ENCODE peak calls at places on chromosomes 3 and 15, in six cellular contexts. E is stimulated activated CD4-positive, alpha-beta T cell treated with anti-CD3 and anti-CD28 coated beads, Interleukin-2, amount 100 ng/mL, for 48 hours; B is fibroblast of mammary gland; Q is skeletal muscle cell; F is stimulated activated naive CD8-positive, alpha-beta T cell treated with anti-CD3 and anti-CD28 coated beads, Interleukin-15, amount 100 ng/mL, for 72 hours; P is activated CD4-positive, alpha-beta T cell treated with anti-CD3 and anti-CD28 coated beads, Interleukin-2, amount 10 ng/mL, durations not matched to agents 7 days and 5 days. I is an unnamed sample.

GRCh38 chr15:98799461-98799971 is 151.2 kb downstream of the IGF1R start:
- DNase-seq in E (no peak), B (no peak), Q (no peak), F (no peak), P (no peak), I (no peak)

GRCh38 chr3:197756704-197757103 is 7.0 kb downstream of the FYTTD1 start:
- DNase-seq in E (no peak), B (no peak), Q (no peak), F (no peak), P (no peak), I (no peak)

GRCh38 chr15:72851586-72851985 is 68.0 kb upstream of the ADPGK start:
- DNase-seq in E (no peak), B (no peak), Q (no peak), F (no peak), P (no peak), I (no peak)

GRCh38 chr3:48885753-48886152 is 12.9 kb downstream of the SLC25A20 start:
- DNase-seq in E (no peak), B (peak; percentile 23), Q (no peak), F (no peak), P (no peak), I (no peak)

GRCh38 chr3:125042725-125043406 is 12.9 kb downstream of the HEG1 start:
- DNase-seq in E (no peak), B (peak; percentile 64), Q (no peak), F (no peak), P (no peak), I (no peak)

GRCh38 chr3:50192124-50192523 is 714 bp downstream of the GNAT1 start:
- DNase-seq in E (no peak), B (no peak), Q (no peak), F (no peak), P (no peak), I (no peak)

GRCh38 chr3:74435631-74436030 is 178.8 kb downstream of the CNTN3 start:
- DNase-seq in E (no peak), B (no peak), Q (no peak), F (no peak), P (no peak), I (no peak)

GRCh38 chr15:85649372-85649771 is 145.4 kb downstream of the KLHL25 start:
- DNase-seq in E (no peak), B (peak; percentile 93), Q (peak; percentile 80), F (peak; percentile 29), P (no peak), I (peak; percentile 8)

GRCh38 chr3:37308247-37308646 is 133.9 kb upstream of the LRRFIP2 start:
- DNase-seq in E (no peak), B (peak; percentile 42), Q (no peak), F (no peak), P (no peak), I (peak; percentile 22)

GRCh38 chr3:42647821-42648459 is 5.6 kb upstream of the ZBTB47 start:
- DNase-seq in E (no peak), B (no peak), Q (no peak), F (no peak), P (no peak), I (no peak)

GRCh38 chr3:128307029-128307633 is 153.8 kb downstream of the EEFSEC start:
- DNase-seq in E (no peak), B (no peak), Q (no peak), F (peak; percentile 4), P (peak; percentile 4), I (no peak)

GRCh38 chr3:139611540-139611939 is 66.2 kb downstream of the NMNAT3 start:
- DNase-seq in E (no peak), B (no peak), Q (no peak), F (no peak), P (no peak), I (no peak)

GRCh38 chr3:182711853-182712252 is 81.5 kb upstream of the ATP11B start:
- DNase-seq in E (no peak), B (no peak), Q (no peak), F (no peak), P (no peak), I (no peak)

GRCh38 chr15:38954090-38954489 is 389.5 kb upstream of the RASGRP1 start:
- DNase-seq in E (no peak), B (no peak), Q (no peak), F (no peak), P (no peak), I (no peak)

GRCh38 chr15:67981848-67982247 is 72.3 kb upstream of the PIAS1 start:
- DNase-seq in E (no peak), B (no peak), Q (no peak), F (no peak), P (no peak), I (no peak)

GRCh38 chr3:132417695-132418520 is 606 bp downstream of the DNAJC13 start:
- DNase-seq in E (no peak), B (peak; percentile 69), Q (no peak), F (no peak), P (peak; percentile 61), I (no peak)

GRCh38 chr3:149004622-149005021 is 13.3 kb downstream of the GYG1 start:
- DNase-seq in E (no peak), B (peak; percentile 72), Q (peak; percentile 67), F (no peak), P (no peak), I (no peak)

GRCh38 chr3:13009132-13009945 is 63.9 kb downstream of the IQSEC1 start:
- DNase-seq in E (no peak), B (no peak), Q (no peak), F (peak; percentile 86), P (peak; percentile 58), I (no peak)

GRCh38 chr3:87332789-87333188 is 56.4 kb upstream of the POU1F1 start:
- DNase-seq in E (no peak), B (no peak), Q (no peak), F (no peak), P (no peak), I (no peak)

GRCh38 chr3:124492824-124493223 is 237.4 kb upstream of the UMPS start:
- DNase-seq in E (no peak), B (peak; percentile 32), Q (no peak), F (no peak), P (no peak), I (no peak)

GRCh38 chr3:127366383-127366782 is 78.5 kb upstream of the PRR20G start:
- DNase-seq in E (no peak), B (no peak), Q (no peak), F (no peak), P (no peak), I (no peak)

GRCh38 chr3:14118400-14119165 is 6.1 kb downstream of the CHCHD4 start:
- DNase-seq in E (no peak), B (peak; percentile 67), Q (peak; percentile 56), F (no peak), P (no peak), I (no peak)

GRCh38 chr3:4986611-4987373 is 7.6 kb downstream of the BHLHE40 start:
- DNase-seq in E (peak; percentile 66), B (peak; percentile 97), Q (peak; percentile 96), F (peak; percentile 88), P (peak; percentile 80), I (peak; percentile 95)

GRCh38 chr3:120471643-120472042 is 20.9 kb upstream of the FSTL1 start:
- DNase-seq in E (no peak), B (peak; percentile 49), Q (no peak), F (no peak), P (no peak), I (peak; percentile 67)

GRCh38 chr15:69561071-69561784 is 108.6 kb downstream of the RPLP1 start:
- DNase-seq in E (no peak), B (no peak), Q (no peak), F (no peak), P (no peak), I (no peak)

GRCh38 chr15:74265046-74265639 is 29.0 kb downstream of the CCDC33 start:
- DNase-seq in E (peak; percentile 6), B (peak; percentile 25), Q (no peak), F (no peak), P (peak; percentile 35), I (peak; percentile 9)

I was measured in astrocyte of the cerebellum.